ENCODE peak calls at places on chromosomes 13 and 19, in six cellular contexts. G is MM.1S, R is mesendoderm, V is GM23248, H is adipocyte, A is neural progenitor cell. D is an unnamed sample.

GRCh38 chr13:52025475-52026245 is 1.2 kb downstream of the UTP14C start:
- DNase-seq in V (no peak), A (no peak), H (no peak), G (no peak), R (peak; percentile 27), D (no peak)

GRCh38 chr19:3263866-3264265 is 39.4 kb downstream of the CELF5 start:
- DNase-seq in A (no peak), H (no peak), G (no peak), R (no peak), V (no peak), D (no peak)

GRCh38 chr13:45916036-45916435 is 64.5 kb upstream of the SIAH3 start:
- DNase-seq in G (no peak), R (no peak), H (no peak), A (no peak), V (no peak), D (no peak)

GRCh38 chr13:59721889-59722579 is 441.7 kb downstream of the DIAPH3 start:
- DNase-seq in A (no peak), G (no peak), R (no peak), V (no peak), H (no peak), D (no peak)

GRCh38 chr13:42808572-42808971 is 27.2 kb downstream of the FAM216B start:
- DNase-seq in G (no peak), H (no peak), V (peak; percentile 34), R (no peak), A (no peak), D (no peak)

GRCh38 chr13:28819748-28820098 is 416 bp upstream of the MTUS2 start:
- DNase-seq in G (peak; percentile 38), R (peak; percentile 77), A (peak; percentile 94), V (peak; percentile 64), H (peak; percentile 82), D (no peak)

GRCh38 chr13:112131740-112132113 is 64.8 kb downstream of the SOX1 start:
- DNase-seq in H (no peak), V (no peak), G (no peak), A (no peak), R (no peak), D (no peak)

GRCh38 chr13:114285166-114285808 is 3.9 kb downstream of the UPF3A start:
- DNase-seq in A (no peak), V (peak; percentile 64), R (no peak), H (no peak), G (no peak), D (no peak)

GRCh38 chr19:14459703-14460102 is 15.5 kb downstream of the PTGER1 start:
- DNase-seq in V (no peak), G (no peak), A (no peak), H (no peak), R (no peak), D (no peak)

GRCh38 chr13:100536643-100537180 is 51.9 kb downstream of the GGACT start:
- DNase-seq in G (no peak), V (no peak), R (no peak), H (no peak), A (no peak), D (no peak)

GRCh38 chr19:45238556-45238955 is 6.7 kb downstream of the EXOC3L2 start:
- DNase-seq in R (no peak), V (no peak), H (no peak), A (no peak), G (no peak), D (no peak)

GRCh38 chr13:107867701-107868661 is 347.4 kb downstream of the LIG4 start:
- DNase-seq in G (no peak), V (peak; percentile 84), H (peak; percentile 88), A (peak; percentile 83), R (peak; percentile 76), D (no peak)
- H3K9ac ChIP-seq in G (no peak overlapping the region), V (peak overlapping the region; percentile 83), H (no peak overlapping the region), A (no peak overlapping the region), R (peak overlapping the region; percentile 74), D (no peak overlapping the region)

GRCh38 chr19:55090564-55090963 is 14.9 kb downstream of the EPS8L1 start:
- DNase-seq in A (no peak), V (no peak), R (no peak), G (no peak), H (no peak), D (no peak)
- H3K4me1 ChIP-seq in A (peaks cover 29% of the 10 kb centered on the region), V (peaks cover 6% of the 10 kb centered on the region), R (peaks cover 10% of the 10 kb centered on the region), G (no peaks in the 10 kb centered on the region), H (peaks cover 18% of the 10 kb centered on the region), D (peaks cover 7% of the 10 kb centered on the region)

GRCh38 chr19:49150944-49151243 is 4.3 kb downstream of the HRC start:
- DNase-seq in A (no peak), R (no peak), V (no peak), H (no peak), G (no peak), D (no peak)
- H3K9ac ChIP-seq in A (no peak overlapping the region), R (peak overlapping the region; percentile 76), V (peak overlapping the region; percentile 71), H (peak overlapping the region; percentile 92), G (no peak overlapping the region), D (peak overlapping the region; percentile 85)

GRCh38 chr19:30378701-30379100 is 6.5 kb downstream of the ZNF536 start:
- DNase-seq in R (no peak), A (no peak), G (no peak), H (no peak), V (no peak), D (no peak)
- H3K4me1 ChIP-seq in R (no peaks in the 10 kb centered on the region), A (peaks cover 10% of the 10 kb centered on the region), G (no peaks in the 10 kb centered on the region), H (no peaks in the 10 kb centered on the region), V (no peaks in the 10 kb centered on the region), D (no peaks in the 10 kb centered on the region)